ENCODE peak calls at places on chromosomes 13 and 19, in five cellular contexts. W is bronchial epithelial cell, B is fibroblast of mammary gland, N is epithelial cell of proximal tubule, P is thoracic aorta. Q is an unnamed sample.

GRCh38 chr13:101262306-101262705 is 154.0 kb downstream of the NALCN start:
- DNase-seq in N (no peak), P (no peak), B (no peak), W (no peak), Q (no peak)

GRCh38 chr13:108508263-108508662 is 121.1 kb upstream of the MYO16 start:
- DNase-seq in W (peak), N (no peak), B (peak), P (no peak), Q (no peak)

GRCh38 chr13:107864543-107865460 is 350.5 kb downstream of the LIG4 start:
- DNase-seq in B (peak), P (no peak), W (peak), N (peak), Q (no peak)

GRCh38 chr19:5676711-5677110 is 3.6 kb downstream of the MICOS13 start:
- DNase-seq in P (no peak), N (no peak), B (no peak), W (no peak), Q (no peak)

GRCh38 chr13:111177081-111177711 is 62.1 kb downstream of the ARHGEF7 start:
- DNase-seq in P (no peak), N (no peak), W (peak), B (peak), Q (no peak)

GRCh38 chr13:98576215-98576945 is 527 bp downstream of the STK24 start:
- DNase-seq in W (no peak), B (no peak), P (no peak), N (no peak), Q (peak)

GRCh38 chr19:4379383-4380253 is 20.7 kb downstream of the SH3GL1 start:
- DNase-seq in B (peak), W (peak), N (peak), P (no peak), Q (no peak)

GRCh38 chr13:95248953-95249352 is 52.3 kb downstream of the ABCC4 start:
- DNase-seq in B (no peak), N (no peak), P (no peak), W (no peak), Q (no peak)

GRCh38 chr19:13095393-13095784 is 7.3 kb downstream of the LYL1 start:
- DNase-seq in B (no peak), N (no peak), P (no peak), W (no peak), Q (no peak)

GRCh38 chr13:71801781-71802180 is 65.2 kb downstream of the DACH1 start:
- DNase-seq in B (no peak), P (no peak), N (no peak), W (no peak), Q (no peak)

GRCh38 chr13:62643007-62643483 is 1227.4 kb upstream of the PCDH20 start:
- DNase-seq in P (no peak), W (peak), B (peak), N (peak), Q (no peak)

GRCh38 chr13:80363890-80364503 is 23.1 kb upstream of the SPRY2 start:
- DNase-seq in P (no peak), B (peak), N (no peak), W (peak), Q (no peak)

GRCh38 chr19:8017808-8018207 is 12.4 kb upstream of the ELAVL1 start:
- DNase-seq in N (no peak), P (no peak), B (no peak), W (no peak), Q (peak)
- TF ChIP-seq CTCF in N (no peak), P (no peak), B (no peak), W (no peak), Q (peak)

GRCh38 chr13:65881561-65882155 is 1348.5 kb downstream of the PCDH9 start:
- DNase-seq in W (peak), N (no peak), B (no peak), P (no peak), Q (no peak)

DNA sequence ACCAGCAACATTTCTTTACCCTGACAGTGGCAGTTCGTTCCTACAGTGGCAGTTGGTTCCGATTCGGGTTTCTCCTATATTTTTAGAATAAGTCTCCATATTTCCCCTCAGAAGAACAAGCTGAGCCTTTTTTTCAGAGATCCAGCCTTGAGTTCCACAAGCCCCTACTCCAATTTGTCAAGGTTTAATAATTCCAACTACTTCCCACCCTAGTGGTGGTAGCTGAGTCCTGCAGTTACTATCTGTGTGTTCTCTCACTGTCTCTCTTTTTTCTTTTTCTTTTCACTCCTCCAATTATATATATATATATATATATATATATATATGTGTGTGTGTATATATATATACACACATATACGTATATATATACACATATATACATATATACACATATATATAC is 1347.3 kb downstream of the PCDH9 start:
- DNase-seq in P (no peak), W (no peak), B (no peak), N (no peak), Q (no peak)
- TF ChIP-seq CTCF in P (peak), W (no peak), B (peak), N (peak), Q (no peak)

GRCh38 chr19:15663245-15663644 is 9.6 kb upstream of the CYP4F12 start:
- DNase-seq in B (no peak), W (no peak), N (no peak), P (no peak), Q (no peak)
- TF ChIP-seq CTCF in B (no peak), W (no peak), N (no peak), P (no peak), Q (no peak)

GRCh38 chr13:44112700-44113329 is 233.1 kb downstream of the LACC1 start:
- DNase-seq in W (no peak), N (no peak), P (no peak), B (no peak), Q (no peak)

GRCh38 chr13:44117351-44117750 is 237.6 kb downstream of the LACC1 start:
- DNase-seq in B (no peak), N (no peak), P (no peak), W (no peak), Q (no peak)

GRCh38 chr13:44111701-44112100 is 232.0 kb downstream of the LACC1 start:
- DNase-seq in N (no peak), P (no peak), B (no peak), W (no peak), Q (no peak)

GRCh38 chr13:44120814-44121505 is 241.3 kb downstream of the LACC1 start:
- DNase-seq in P (no peak), N (no peak), W (no peak), B (no peak), Q (no peak)

DNA sequence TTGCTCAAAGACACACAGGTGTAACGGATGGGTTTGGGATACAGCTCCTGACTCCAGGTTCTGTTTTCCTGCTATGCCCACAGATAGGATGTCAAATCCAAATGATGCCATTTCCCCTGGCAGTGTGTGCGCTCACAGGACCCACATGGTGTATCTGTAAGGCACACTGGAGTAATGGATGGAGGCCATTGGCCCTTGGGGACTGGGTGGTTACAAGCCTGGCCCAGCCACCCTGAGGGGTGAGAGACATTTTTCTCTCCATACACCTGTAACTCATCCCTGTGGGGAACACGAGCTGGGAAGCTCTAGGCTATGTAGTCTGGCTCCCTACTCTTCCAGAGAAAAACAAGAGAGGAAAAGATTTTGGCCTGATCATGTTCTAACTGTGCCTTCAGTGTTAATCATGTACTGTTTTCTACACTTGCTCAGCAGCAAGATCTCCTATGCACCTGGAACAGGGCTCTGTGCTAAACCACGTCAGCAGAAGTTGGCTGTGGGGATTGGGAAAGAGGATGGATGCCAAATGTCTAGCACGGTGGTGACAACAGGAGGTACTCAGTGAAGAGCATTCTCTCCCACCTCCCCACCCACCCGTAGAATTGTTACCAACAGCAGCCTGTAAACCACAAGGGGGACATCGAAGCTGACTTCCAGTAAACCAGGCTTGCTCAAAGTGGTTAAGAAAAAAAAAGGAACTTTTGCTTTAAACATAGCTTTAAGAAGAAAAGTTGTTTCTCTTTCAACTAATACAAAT is 237.0 kb downstream of the LACC1 start:
- DNase-seq in N (no peak), W (no peak), P (no peak), B (no peak), Q (no peak)
- TF ChIP-seq CTCF in N (peak), W (no peak), P (peak), B (peak), Q (peak)

DNA sequence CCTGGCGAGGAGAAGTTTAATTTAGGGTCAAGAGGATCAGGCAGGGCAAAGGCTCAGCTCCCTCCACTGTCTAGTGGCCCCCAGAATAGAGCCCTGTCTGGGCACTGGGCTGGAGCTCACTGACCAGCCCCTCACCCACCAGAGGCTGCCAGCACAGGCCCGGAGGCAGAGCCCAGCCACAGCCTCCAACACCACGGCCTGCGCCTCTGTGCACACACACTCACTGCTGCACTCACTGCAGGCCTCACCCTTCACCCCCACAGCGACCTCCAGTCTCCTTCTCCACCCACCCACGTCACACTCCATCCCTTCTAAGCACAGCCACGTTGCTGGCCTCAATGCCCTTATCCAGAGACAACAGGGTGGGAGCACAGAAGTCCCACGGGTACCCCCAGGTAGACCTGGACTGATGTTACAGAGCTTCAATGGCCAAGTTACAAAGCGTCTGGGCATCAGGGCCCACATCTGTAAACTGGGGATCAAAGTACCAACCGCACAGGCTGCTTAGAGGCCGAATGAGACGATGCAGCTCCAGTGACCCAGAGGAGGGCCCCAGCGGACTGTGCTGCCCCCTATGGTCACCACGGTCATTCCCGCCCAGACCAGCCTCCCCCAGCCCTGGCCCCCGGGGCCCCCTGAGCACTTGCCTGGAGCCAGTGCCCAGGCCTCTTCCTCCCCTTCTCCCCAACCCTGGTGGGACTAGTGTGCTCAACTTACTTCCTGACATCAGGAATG is 4.5 kb upstream of the PRKD2 start:
- DNase-seq in N (no peak), P (no peak), W (no peak), B (no peak), Q (no peak)
- TF ChIP-seq CTCF in N (peak), P (no peak), W (no peak), B (peak), Q (no peak)

GRCh38 chr13:38636756-38637155 is 50.1 kb upstream of the FREM2 start:
- DNase-seq in W (peak), B (no peak), N (no peak), P (no peak), Q (no peak)

GRCh38 chr13:38636106-38636505 is 50.8 kb upstream of the FREM2 start:
- DNase-seq in P (no peak), W (no peak), N (no peak), B (no peak), Q (no peak)

GRCh38 chr13:38637576-38637975 is 49.3 kb upstream of the FREM2 start:
- DNase-seq in W (peak), N (no peak), P (no peak), B (no peak), Q (no peak)

DNA sequence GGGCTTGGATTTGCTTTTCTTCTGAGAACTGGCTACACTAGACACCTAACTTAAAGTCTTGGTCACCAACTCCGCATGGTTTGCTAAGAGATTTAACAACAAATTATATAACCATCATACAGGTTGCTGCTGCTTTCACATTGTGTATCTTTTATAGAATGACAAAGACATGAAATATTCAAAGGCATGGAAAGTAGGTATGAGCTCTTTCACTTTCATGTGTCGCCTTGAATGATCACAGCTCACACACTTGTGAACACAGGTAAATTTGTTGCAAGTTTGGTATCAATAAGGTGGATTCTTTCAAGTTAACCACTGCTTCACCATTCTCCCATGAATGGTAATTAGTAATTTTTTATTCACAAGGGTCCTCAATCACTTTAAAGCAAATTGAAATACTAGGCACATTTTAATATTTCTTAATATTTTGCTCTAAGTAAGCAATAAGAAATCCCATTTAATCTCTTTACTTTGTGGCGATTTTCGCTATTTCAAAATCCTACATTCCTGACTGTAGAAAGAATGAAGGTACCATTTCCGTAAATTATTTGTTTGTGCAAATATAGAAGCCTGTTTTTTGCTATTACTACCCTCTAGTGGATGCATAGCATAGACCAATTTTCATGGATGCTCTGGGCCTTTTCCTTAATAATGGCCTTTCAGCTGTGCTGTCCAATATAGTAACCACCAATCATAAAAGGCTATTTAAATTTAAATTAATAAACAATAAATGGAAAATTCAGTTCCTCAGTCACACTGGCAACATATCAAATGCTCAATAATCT is 45.5 kb upstream of the FREM2 start:
- DNase-seq in W (peak), B (peak), N (no peak), P (no peak), Q (no peak)
- TF ChIP-seq CTCF in W (peak), B (peak), N (peak), P (no peak), Q (no peak)

GRCh38 chr19:37304884-37305255 is 66.0 kb upstream of the ZNF527 start:
- DNase-seq in W (no peak), B (no peak), N (no peak), P (no peak), Q (no peak)

GRCh38 chr19:37313335-37313627 is 57.6 kb upstream of the ZNF527 start:
- DNase-seq in B (no peak), P (no peak), W (no peak), N (no peak), Q (no peak)

GRCh38 chr19:37304190-37304883 is 66.6 kb upstream of the ZNF527 start:
- DNase-seq in N (no peak), B (no peak), W (no peak), P (no peak), Q (no peak)

GRCh38 chr19:37306383-37306963 is 64.4 kb upstream of the ZNF527 start:
- DNase-seq in B (no peak), W (no peak), P (no peak), N (no peak), Q (no peak)

GRCh38 chr19:37309834-37310575 is 60.9 kb upstream of the ZNF527 start:
- DNase-seq in B (no peak), N (no peak), P (no peak), W (no peak), Q (no peak)
- TF ChIP-seq CTCF in B (no peak), N (peak), P (no peak), W (peak), Q (no peak)